ENCODE peak calls at places on chromosomes 6 and 20, in five cellular contexts. I, M, S, W and H are unnamed samples.

GRCh38 chr20:36481380-36482043 is 59.8 kb upstream of the MYL9 start:
- DNase-seq in I (no peak), M (no peak), S (no peak), W (no peak), H (no peak)

GRCh38 chr20:57109151-57109953 is 157.1 kb downstream of the BMP7 start:
- DNase-seq in I (no peak), M (no peak), S (no peak), W (peak), H (no peak)

GRCh38 chr6:135481786-135482369 is 15.7 kb downstream of the AHI1 start:
- DNase-seq in I (no peak), M (no peak), S (no peak), W (no peak), H (no peak)

GRCh38 chr6:12014027-12014872 is 2.1 kb downstream of the HIVEP1 start:
- DNase-seq in I (no peak), M (no peak), S (no peak), W (no peak), H (no peak)

GRCh38 chr6:88013015-88013414 is 34.6 kb upstream of the SPACA1 start:
- DNase-seq in I (no peak), M (no peak), S (no peak), W (no peak), H (no peak)

GRCh38 chr6:6803180-6803978 is 214.9 kb downstream of the LY86 start:
- DNase-seq in I (no peak), M (peak), S (no peak), W (peak), H (no peak)

GRCh38 chr6:11754625-11755289 is 23.8 kb downstream of the ADTRP start:
- DNase-seq in I (no peak), M (no peak), S (no peak), W (no peak), H (no peak)

GRCh38 chr20:17395729-17396128 is 135.4 kb downstream of the BFSP1 start:
- DNase-seq in I (no peak), M (no peak), S (no peak), W (no peak), H (no peak)

GRCh38 chr6:3798211-3798909 is 46.8 kb upstream of the PXDC1 start:
- DNase-seq in I (no peak), M (no peak), S (no peak), W (no peak), H (no peak)

GRCh38 chr20:47230811-47231256 is 125.7 kb downstream of the ZMYND8 start:
- DNase-seq in I (no peak), M (no peak), S (no peak), W (no peak), H (no peak)

GRCh38 chr6:145761584-145761983 is 26.3 kb upstream of the EPM2A start:
- DNase-seq in I (no peak), M (no peak), S (no peak), W (no peak), H (no peak)

GRCh38 chr20:21796059-21796458 is 90.6 kb downstream of the PAX1 start:
- DNase-seq in I (no peak), M (no peak), S (no peak), W (no peak), H (no peak)

GRCh38 chr6:111013144-111013905 is 31.5 kb downstream of the RPF2 start:
- DNase-seq in I (no peak), M (no peak), S (no peak), W (no peak), H (no peak)

GRCh38 chr6:139291813-139292619 is at the start of gene TXLNB:
- DNase-seq in I (peak), M (peak), S (no peak), W (peak), H (peak)

GRCh38 chr20:23753589-23753988 is 2.9 kb upstream of the CST1 start:
- DNase-seq in I (no peak), M (no peak), S (no peak), W (no peak), H (no peak)

GRCh38 chr6:22828179-22829062 is 259.1 kb downstream of the HDGFL1 start:
- DNase-seq in I (no peak), M (no peak), S (peak), W (peak), H (no peak)

GRCh38 chr6:134622382-134623173 is 304.7 kb upstream of the SGK1 start:
- DNase-seq in I (no peak), M (no peak), S (no peak), W (no peak), H (no peak)

GRCh38 chr6:40924832-40925231 is 114.2 kb downstream of the UNC5CL start:
- DNase-seq in I (no peak), M (no peak), S (no peak), W (no peak), H (no peak)

GRCh38 chr6:142373268-142374089 is 71.7 kb downstream of the ADGRG6 start:
- DNase-seq in I (no peak), M (no peak), S (no peak), W (no peak), H (no peak)

GRCh38 chr6:111871725-111872520 is 1.3 kb downstream of the FYN start:
- DNase-seq in I (no peak), M (no peak), S (peak), W (peak), H (no peak)

GRCh38 chr6:125952764-125953501 is 3.6 kb upstream of the HINT3 start:
- DNase-seq in I (no peak), M (no peak), S (peak), W (peak), H (no peak)

GRCh38 chr6:40582892-40583291 is 4.3 kb downstream of the LRFN2 start:
- DNase-seq in I (no peak), M (no peak), S (no peak), W (no peak), H (no peak)

GRCh38 chr6:113031591-113031990 is 684.5 kb downstream of the RFPL4B start:
- DNase-seq in I (no peak), M (no peak), S (no peak), W (no peak), H (no peak)

GRCh38 chr6:57313711-57314471 is 3.5 kb upstream of the PRIM2 start:
- DNase-seq in I (no peak), M (no peak), S (peak), W (peak), H (no peak)

GRCh38 chr6:71388846-71389543 is 100.4 kb downstream of the OGFRL1 start:
- DNase-seq in I (no peak), M (no peak), S (no peak), W (no peak), H (no peak)